ENCODE peak calls at places on chromosomes 13 and 19, in ten cellular contexts. One of them, this sample, is unnamed.

GRCh38 chr19:39848392-39848791 is 2.2 kb upstream of the FBL start:
- DNase-seq in cardiac fibroblast: no peak
- DNase-seq in T-helper 2 cell: no peak
- DNase-seq in stimulated activated CD4-positive, alpha-beta T cell treated with anti-CD3 and anti-CD28 coated beads, Interleukin-2, amount 100 ng/mL, for 24 hours: no peak
- DNase-seq in OCI-LY7: no peak
- DNase-seq in EL: no peak
- DNase-seq in fibroblast of lung: no peak
- DNase-seq in NCI-H510A: no peak
- DNase-seq in MV-4-11: no peak
- DNase-seq in NCI-H2029 treated with DMSO at 0.1 percent for 48 hours: no peak
- DNase-seq in this sample: no peak

GRCh38 chr19:7759156-7759555 is 3.9 kb upstream of the CLEC4M start:
- DNase-seq in cardiac fibroblast: no peak
- DNase-seq in T-helper 2 cell: no peak
- DNase-seq in stimulated activated CD4-positive, alpha-beta T cell treated with anti-CD3 and anti-CD28 coated beads, Interleukin-2, amount 100 ng/mL, for 24 hours: no peak
- DNase-seq in OCI-LY7: peak
- DNase-seq in EL: no peak
- DNase-seq in fibroblast of lung: no peak
- DNase-seq in NCI-H510A: no peak
- DNase-seq in MV-4-11: no peak
- DNase-seq in NCI-H2029 treated with DMSO at 0.1 percent for 48 hours: no peak
- DNase-seq in this sample: no peak

GRCh38 chr13:82165396-82166174 is 1716.7 kb downstream of the SLITRK1 start:
- DNase-seq in cardiac fibroblast: no peak
- DNase-seq in T-helper 2 cell: no peak
- DNase-seq in stimulated activated CD4-positive, alpha-beta T cell treated with anti-CD3 and anti-CD28 coated beads, Interleukin-2, amount 100 ng/mL, for 24 hours: no peak
- DNase-seq in OCI-LY7: no peak
- DNase-seq in EL: no peak
- DNase-seq in fibroblast of lung: no peak
- DNase-seq in NCI-H510A: no peak
- DNase-seq in MV-4-11: no peak
- DNase-seq in NCI-H2029 treated with DMSO at 0.1 percent for 48 hours: no peak
- DNase-seq in this sample: no peak

GRCh38 chr13:31898383-31899071 is 133.0 kb upstream of the FRY start:
- DNase-seq in cardiac fibroblast: no peak
- DNase-seq in T-helper 2 cell: no peak
- DNase-seq in stimulated activated CD4-positive, alpha-beta T cell treated with anti-CD3 and anti-CD28 coated beads, Interleukin-2, amount 100 ng/mL, for 24 hours: no peak
- DNase-seq in OCI-LY7: no peak
- DNase-seq in EL: no peak
- DNase-seq in fibroblast of lung: no peak
- DNase-seq in NCI-H510A: no peak
- DNase-seq in MV-4-11: peak
- DNase-seq in NCI-H2029 treated with DMSO at 0.1 percent for 48 hours: no peak
- DNase-seq in this sample: no peak

GRCh38 chr13:102838982-102839381 is 6.8 kb upstream of the ERCC5 start:
- DNase-seq in cardiac fibroblast: no peak
- DNase-seq in T-helper 2 cell: no peak
- DNase-seq in stimulated activated CD4-positive, alpha-beta T cell treated with anti-CD3 and anti-CD28 coated beads, Interleukin-2, amount 100 ng/mL, for 24 hours: no peak
- DNase-seq in OCI-LY7: no peak
- DNase-seq in EL: no peak
- DNase-seq in fibroblast of lung: no peak
- DNase-seq in NCI-H510A: no peak
- DNase-seq in MV-4-11: no peak
- DNase-seq in NCI-H2029 treated with DMSO at 0.1 percent for 48 hours: no peak
- DNase-seq in this sample: no peak

GRCh38 chr13:34391071-34391470 is 551.0 kb upstream of the NBEA start:
- DNase-seq in cardiac fibroblast: no peak
- DNase-seq in T-helper 2 cell: no peak
- DNase-seq in stimulated activated CD4-positive, alpha-beta T cell treated with anti-CD3 and anti-CD28 coated beads, Interleukin-2, amount 100 ng/mL, for 24 hours: no peak
- DNase-seq in OCI-LY7: no peak
- DNase-seq in EL: peak
- DNase-seq in fibroblast of lung: peak
- DNase-seq in NCI-H510A: no peak
- DNase-seq in MV-4-11: no peak
- DNase-seq in NCI-H2029 treated with DMSO at 0.1 percent for 48 hours: no peak
- DNase-seq in this sample: no peak

GRCh38 chr19:58406818-58407657 is 1.4 kb upstream of the ZNF584 start:
- DNase-seq in cardiac fibroblast: no peak
- DNase-seq in T-helper 2 cell: no peak
- DNase-seq in stimulated activated CD4-positive, alpha-beta T cell treated with anti-CD3 and anti-CD28 coated beads, Interleukin-2, amount 100 ng/mL, for 24 hours: no peak
- DNase-seq in OCI-LY7: peak
- DNase-seq in EL: no peak
- DNase-seq in fibroblast of lung: no peak
- DNase-seq in NCI-H510A: no peak
- DNase-seq in MV-4-11: no peak
- DNase-seq in NCI-H2029 treated with DMSO at 0.1 percent for 48 hours: no peak
- DNase-seq in this sample: no peak

GRCh38 chr19:45676851-45677263 is 8.8 kb downstream of the GIPR start:
- DNase-seq in cardiac fibroblast: no peak
- DNase-seq in T-helper 2 cell: peak
- DNase-seq in stimulated activated CD4-positive, alpha-beta T cell treated with anti-CD3 and anti-CD28 coated beads, Interleukin-2, amount 100 ng/mL, for 24 hours: peak
- DNase-seq in OCI-LY7: peak
- DNase-seq in EL: no peak
- DNase-seq in fibroblast of lung: no peak
- DNase-seq in NCI-H510A: no peak
- DNase-seq in MV-4-11: no peak
- DNase-seq in NCI-H2029 treated with DMSO at 0.1 percent for 48 hours: no peak
- DNase-seq in this sample: peak

GRCh38 chr19:47675859-47676258 is 37.4 kb upstream of the EHD2 start:
- DNase-seq in cardiac fibroblast: no peak
- DNase-seq in T-helper 2 cell: no peak
- DNase-seq in stimulated activated CD4-positive, alpha-beta T cell treated with anti-CD3 and anti-CD28 coated beads, Interleukin-2, amount 100 ng/mL, for 24 hours: no peak
- DNase-seq in OCI-LY7: no peak
- DNase-seq in EL: no peak
- DNase-seq in fibroblast of lung: no peak
- DNase-seq in NCI-H510A: no peak
- DNase-seq in MV-4-11: no peak
- DNase-seq in NCI-H2029 treated with DMSO at 0.1 percent for 48 hours: no peak
- DNase-seq in this sample: no peak

GRCh38 chr13:111877906-111878305 is 189.0 kb upstream of the SOX1 start:
- DNase-seq in cardiac fibroblast: no peak
- DNase-seq in T-helper 2 cell: no peak
- DNase-seq in stimulated activated CD4-positive, alpha-beta T cell treated with anti-CD3 and anti-CD28 coated beads, Interleukin-2, amount 100 ng/mL, for 24 hours: no peak
- DNase-seq in OCI-LY7: no peak
- DNase-seq in EL: no peak
- DNase-seq in fibroblast of lung: no peak
- DNase-seq in NCI-H510A: no peak
- DNase-seq in MV-4-11: no peak
- DNase-seq in NCI-H2029 treated with DMSO at 0.1 percent for 48 hours: no peak
- DNase-seq in this sample: no peak

GRCh38 chr19:23263870-23264590 is 13.8 kb upstream of the ZNF724 start:
- DNase-seq in cardiac fibroblast: no peak
- DNase-seq in T-helper 2 cell: no peak
- DNase-seq in stimulated activated CD4-positive, alpha-beta T cell treated with anti-CD3 and anti-CD28 coated beads, Interleukin-2, amount 100 ng/mL, for 24 hours: no peak
- DNase-seq in OCI-LY7: no peak
- DNase-seq in EL: no peak
- DNase-seq in fibroblast of lung: no peak
- DNase-seq in NCI-H510A: no peak
- DNase-seq in MV-4-11: peak
- DNase-seq in NCI-H2029 treated with DMSO at 0.1 percent for 48 hours: no peak
- DNase-seq in this sample: no peak

This sample was measured in activated B cell treated with CpG ODN at 0.5 μM for 24 hours.